ENCODE peak calls at places on chromosomes 16 and 17, in five cellular contexts. One of them, this sample, is unnamed.

GRCh38 chr17:49359990-49360795 is 1.9 kb downstream of the ZNF652 start:
- DNase-seq in activated naive CD4-positive, alpha-beta T cell: no peak
- DNase-seq in activated B cell treated with CpG ODN at 0.5 μM for 24 hours: no peak
- DNase-seq in PC-9: no peak
- DNase-seq in AG04450: no peak
- DNase-seq in this sample: no peak

GRCh38 chr17:41382396-41382795 is 290 bp upstream of the KRT34 start:
- DNase-seq in activated naive CD4-positive, alpha-beta T cell: no peak
- DNase-seq in activated B cell treated with CpG ODN at 0.5 μM for 24 hours: no peak
- DNase-seq in PC-9: no peak
- DNase-seq in AG04450: no peak
- DNase-seq in this sample: peak

GRCh38 chr17:41695954-41696720 is 7.5 kb downstream of the EIF1 start:
- DNase-seq in activated naive CD4-positive, alpha-beta T cell: peak
- DNase-seq in activated B cell treated with CpG ODN at 0.5 μM for 24 hours: no peak
- DNase-seq in PC-9: peak
- DNase-seq in AG04450: no peak
- DNase-seq in this sample: peak

GRCh38 chr17:81251091-81251942 is 12.2 kb downstream of the NDUFAF8 start:
- DNase-seq in activated naive CD4-positive, alpha-beta T cell: no peak
- DNase-seq in activated B cell treated with CpG ODN at 0.5 μM for 24 hours: no peak
- DNase-seq in PC-9: no peak
- DNase-seq in AG04450: no peak
- DNase-seq in this sample: no peak

GRCh38 chr17:9241774-9242496 is 220.6 kb downstream of the NTN1 start:
- DNase-seq in activated naive CD4-positive, alpha-beta T cell: no peak
- DNase-seq in activated B cell treated with CpG ODN at 0.5 μM for 24 hours: no peak
- DNase-seq in PC-9: no peak
- DNase-seq in AG04450: no peak
- DNase-seq in this sample: no peak

GRCh38 chr17:4229627-4230026 is 34.2 kb downstream of the ANKFY1 start:
- DNase-seq in activated naive CD4-positive, alpha-beta T cell: no peak
- DNase-seq in activated B cell treated with CpG ODN at 0.5 μM for 24 hours: no peak
- DNase-seq in PC-9: no peak
- DNase-seq in AG04450: no peak
- DNase-seq in this sample: peak

GRCh38 chr17:2688351-2689342 is 22.9 kb downstream of the CLUH start:
- DNase-seq in activated naive CD4-positive, alpha-beta T cell: no peak
- DNase-seq in activated B cell treated with CpG ODN at 0.5 μM for 24 hours: no peak
- DNase-seq in PC-9: no peak
- DNase-seq in AG04450: no peak
- DNase-seq in this sample: no peak

GRCh38 chr17:71726320-71726719 is 394.5 kb upstream of the SOX9 start:
- DNase-seq in activated naive CD4-positive, alpha-beta T cell: no peak
- DNase-seq in activated B cell treated with CpG ODN at 0.5 μM for 24 hours: no peak
- DNase-seq in PC-9: no peak
- DNase-seq in AG04450: no peak
- DNase-seq in this sample: no peak

GRCh38 chr17:520447-521167 is 168.0 kb upstream of the RPH3AL start:
- DNase-seq in activated naive CD4-positive, alpha-beta T cell: no peak
- DNase-seq in activated B cell treated with CpG ODN at 0.5 μM for 24 hours: no peak
- DNase-seq in PC-9: no peak
- DNase-seq in AG04450: peak
- DNase-seq in this sample: no peak

GRCh38 chr16:27520982-27521673 is 28.6 kb downstream of the GTF3C1 start:
- DNase-seq in activated naive CD4-positive, alpha-beta T cell: no peak
- DNase-seq in activated B cell treated with CpG ODN at 0.5 μM for 24 hours: no peak
- DNase-seq in PC-9: no peak
- DNase-seq in AG04450: no peak
- DNase-seq in this sample: no peak

GRCh38 chr16:77273-77806 is 685 bp upstream of the MPG start:
- DNase-seq in activated naive CD4-positive, alpha-beta T cell: no peak
- DNase-seq in activated B cell treated with CpG ODN at 0.5 μM for 24 hours: peak
- DNase-seq in PC-9: peak
- DNase-seq in AG04450: no peak
- DNase-seq in this sample: peak

GRCh38 chr17:16887523-16888095 is 84.3 kb downstream of the TNFRSF13B start:
- DNase-seq in activated naive CD4-positive, alpha-beta T cell: no peak
- DNase-seq in activated B cell treated with CpG ODN at 0.5 μM for 24 hours: no peak
- DNase-seq in PC-9: no peak
- DNase-seq in AG04450: no peak
- DNase-seq in this sample: no peak